ENCODE peak calls at places on chromosomes 4 and X, in seven cellular contexts. V is GM23248, X is mammary epithelial cell, E is HCT116, T is IMR-90, A is neuronal stem cell, J is OCI-LY7. F is an unnamed sample.

GRCh38 chrX:104136241-104137019 is 20.4 kb downstream of the SLC25A53 start:
- DNase-seq in A (peak), E (peak), J (peak), V (peak), X (peak), T (peak), F (peak)

GRCh38 chr4:13963601-13964000 is 336.1 kb upstream of the BOD1L1 start:
- DNase-seq in X (no peak), J (no peak), T (peak), E (no peak), A (no peak), V (peak), F (no peak)

GRCh38 chr4:122552898-122553297 is 68.0 kb downstream of the IL21 start:
- DNase-seq in V (no peak), J (no peak), T (no peak), A (no peak), X (peak), E (no peak), F (no peak)

GRCh38 chr4:16125571-16126445 is 42.0 kb upstream of the PROM1 start:
- DNase-seq in J (no peak), X (no peak), T (no peak), V (peak), A (no peak), E (no peak), F (no peak)

GRCh38 chrX:43743100-43743822 is 87.2 kb downstream of the MAOA start:
- DNase-seq in X (no peak), J (no peak), T (no peak), V (no peak), A (no peak), E (no peak), F (no peak)

GRCh38 chr4:2858451-2859217 is 15.0 kb downstream of the ADD1 start:
- DNase-seq in A (no peak), E (no peak), V (peak), T (peak), X (peak), J (no peak), F (no peak)

GRCh38 chr4:102825261-102826071 is 1.9 kb downstream of the UBE2D3 start:
- DNase-seq in X (peak), J (peak), A (peak), E (peak), T (peak), V (peak), F (peak)

GRCh38 chr4:143352052-143352451 is 15.4 kb downstream of the GAB1 start:
- DNase-seq in E (no peak), A (no peak), X (no peak), T (no peak), V (no peak), J (no peak), F (no peak)

GRCh38 chr4:22970665-22971064 is 277.9 kb downstream of the GBA3 start:
- DNase-seq in V (no peak), E (no peak), X (no peak), J (no peak), A (no peak), T (no peak), F (no peak)

GRCh38 chr4:46781434-46782092 is 127.5 kb downstream of the COX7B2 start:
- DNase-seq in V (no peak), E (no peak), J (no peak), T (no peak), X (no peak), A (no peak), F (no peak)

GRCh38 chr4:110733901-110734300 is 111.0 kb upstream of the PITX2 start:
- DNase-seq in V (no peak), T (no peak), A (no peak), J (no peak), X (no peak), E (no peak), F (no peak)

GRCh38 chr4:4542824-4543485 is 1.1 kb upstream of the STX18 start:
- DNase-seq in A (no peak), J (peak), E (no peak), X (peak), V (peak), T (no peak), F (no peak)

GRCh38 chrX:153944140-153944799 is at the start of gene RENBP:
- DNase-seq in X (no peak), A (no peak), V (no peak), J (peak), T (no peak), E (no peak), F (peak)

GRCh38 chr4:32745351-32745750 is 2025.2 kb downstream of the PCDH7 start:
- DNase-seq in E (no peak), T (no peak), A (no peak), J (no peak), V (no peak), X (no peak), F (no peak)

GRCh38 chr4:40976343-40976742 is 226.6 kb downstream of the NSUN7 start:
- DNase-seq in V (peak), T (peak), E (peak), X (peak), J (peak), A (peak), F (peak)

GRCh38 chr4:53714377-53715140 is 123.3 kb upstream of the LNX1 start:
- DNase-seq in V (peak), T (peak), A (no peak), E (no peak), X (no peak), J (no peak), F (no peak)

GRCh38 chr4:7739077-7739917 is 200.4 kb downstream of the AFAP1 start:
- DNase-seq in E (no peak), V (no peak), J (no peak), A (no peak), X (no peak), T (no peak), F (no peak)

GRCh38 chrX:134676440-134676839 is 18.2 kb upstream of the PLAC1 start:
- DNase-seq in V (peak), T (peak), A (no peak), X (peak), E (no peak), J (no peak), F (peak)

GRCh38 chr4:10589808-10590207 is 94.8 kb downstream of the CLNK start:
- DNase-seq in A (no peak), T (peak), V (peak), X (no peak), J (no peak), E (no peak), F (peak)

GRCh38 chrX:88202149-88202548 is 544.9 kb upstream of the CPXCR1 start:
- DNase-seq in A (no peak), J (no peak), X (no peak), T (no peak), V (no peak), E (no peak), F (no peak)

GRCh38 chr4:45985038-45985437 is 138.8 kb downstream of the GABRG1 start:
- DNase-seq in T (no peak), A (no peak), X (no peak), V (no peak), E (no peak), J (no peak), F (no peak)

GRCh38 chr4:7247521-7247920 is 55.2 kb downstream of the SORCS2 start:
- DNase-seq in X (no peak), V (no peak), T (no peak), J (no peak), E (no peak), A (no peak), F (no peak)

GRCh38 chr4:18735740-18736288 is 714.3 kb upstream of the LCORL start:
- DNase-seq in J (no peak), T (no peak), X (no peak), E (no peak), V (no peak), A (no peak), F (no peak)

DNA sequence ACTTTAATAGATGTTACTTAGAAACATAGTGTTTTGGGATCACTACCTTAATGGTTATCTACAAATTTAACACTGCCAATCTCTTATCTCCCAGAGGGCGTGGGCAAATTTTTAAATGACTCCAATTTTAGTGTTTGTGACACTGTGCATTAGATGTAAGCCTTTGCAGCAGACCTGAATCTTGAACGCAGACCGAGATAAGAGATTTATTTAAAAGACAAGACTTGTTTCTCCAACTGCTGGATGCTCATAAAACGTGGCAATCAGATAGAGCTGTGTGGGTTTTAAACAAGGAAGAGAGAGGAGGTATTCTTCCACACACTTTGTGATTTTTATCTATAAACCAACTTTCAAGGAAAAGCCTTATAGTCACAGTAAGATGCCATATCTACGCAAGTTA is 252.5 kb upstream of the NR3C2 start:
- DNase-seq in J (no peak), X (no peak), E (no peak), A (no peak), V (no peak), T (no peak), F (no peak)
- H2AFZ ChIP-seq in J (no peak), X (no peak), E (no peak), A (no peak), V (no peak), T (no peak), F (no peak)

GRCh38 chrX:106612403-106612789 is 618 bp downstream of the RADX start:
- DNase-seq in V (peak), A (no peak), X (peak), J (no peak), E (no peak), T (no peak), F (peak)

GRCh38 chrX:106615041-106615440 is 3.3 kb downstream of the RADX start:
- DNase-seq in V (no peak), J (no peak), X (no peak), E (no peak), A (no peak), T (no peak), F (no peak)

GRCh38 chrX:106611323-106611681 is 476 bp upstream of the RADX start:
- DNase-seq in A (no peak), T (no peak), E (no peak), V (peak), J (no peak), X (no peak), F (no peak)

GRCh38 chrX:106611682-106612402 is at the start of gene RADX:
- DNase-seq in X (peak), E (peak), J (peak), T (peak), V (peak), A (peak), F (peak)

DNA sequence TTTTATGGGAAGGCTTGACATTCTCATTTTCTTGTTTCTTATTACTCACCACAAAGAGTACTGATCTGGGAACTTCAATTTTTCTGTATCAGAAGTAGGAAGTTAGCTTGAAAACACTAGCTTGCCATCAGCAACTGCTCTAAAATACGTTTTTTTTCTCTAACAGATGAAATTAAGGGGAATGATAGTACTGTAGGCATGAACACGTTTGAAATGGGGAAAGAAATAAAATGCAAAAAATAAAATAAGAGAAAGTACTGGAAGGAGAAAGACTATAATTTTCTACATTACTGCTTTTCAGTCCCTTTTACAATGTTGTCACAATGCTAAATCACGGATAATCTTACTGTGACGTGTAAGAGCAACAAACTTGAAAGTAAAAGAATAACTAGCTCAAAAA is 1.5 kb downstream of the RADX start:
- DNase-seq in A (no peak), V (no peak), T (no peak), X (no peak), E (no peak), J (no peak), F (no peak)
- H2AFZ ChIP-seq in A (peak), V (peak), T (no peak), X (peak), E (peak), J (peak), F (peak)

GRCh38 chrX:11665144-11666040 is at the start of gene ARHGAP6:
- DNase-seq in V (peak), A (peak), T (peak), X (peak), E (no peak), J (no peak), F (peak)
- H2AFZ ChIP-seq in V (peak), A (peak), T (peak), X (peak), E (no peak), J (no peak), F (peak)

DNA sequence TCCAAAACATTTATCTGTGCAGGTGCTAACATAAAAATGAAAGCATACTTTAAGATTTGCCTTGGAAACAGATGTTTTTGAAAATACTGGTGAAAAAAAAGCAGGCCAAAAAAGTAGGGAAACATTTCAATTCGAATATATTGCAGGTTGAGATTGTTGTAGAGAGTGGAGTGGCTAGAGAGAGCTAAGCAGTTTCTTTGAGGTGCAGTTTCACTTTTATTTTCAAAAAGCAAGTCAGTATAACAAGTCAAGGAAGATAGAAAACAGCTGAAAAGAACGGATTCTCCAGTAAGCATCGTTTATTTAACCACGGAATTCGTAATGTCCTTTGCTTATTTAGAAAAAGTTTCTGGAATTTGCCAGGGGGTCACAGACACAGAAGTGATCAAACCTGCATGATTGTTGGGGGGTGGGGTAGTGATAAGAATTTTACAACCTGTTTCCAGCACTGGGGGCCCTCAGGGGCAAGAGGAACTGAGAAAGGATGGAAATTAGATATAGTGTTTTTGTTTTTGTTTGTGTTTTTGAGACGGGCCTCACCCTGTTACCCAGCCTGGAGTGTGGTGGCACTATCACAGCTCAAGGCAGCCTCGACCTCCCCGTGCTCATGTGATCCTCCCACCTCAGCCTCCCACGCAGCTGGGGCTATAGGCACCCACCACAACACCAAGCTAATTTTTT is 175.0 kb downstream of the TENM3 start:
- DNase-seq in X (no peak), A (no peak), T (no peak), V (no peak), E (no peak), J (no peak), F (no peak)
- H2AFZ ChIP-seq in X (no peak), A (no peak), T (peak), V (no peak), E (no peak), J (no peak), F (no peak)

DNA sequence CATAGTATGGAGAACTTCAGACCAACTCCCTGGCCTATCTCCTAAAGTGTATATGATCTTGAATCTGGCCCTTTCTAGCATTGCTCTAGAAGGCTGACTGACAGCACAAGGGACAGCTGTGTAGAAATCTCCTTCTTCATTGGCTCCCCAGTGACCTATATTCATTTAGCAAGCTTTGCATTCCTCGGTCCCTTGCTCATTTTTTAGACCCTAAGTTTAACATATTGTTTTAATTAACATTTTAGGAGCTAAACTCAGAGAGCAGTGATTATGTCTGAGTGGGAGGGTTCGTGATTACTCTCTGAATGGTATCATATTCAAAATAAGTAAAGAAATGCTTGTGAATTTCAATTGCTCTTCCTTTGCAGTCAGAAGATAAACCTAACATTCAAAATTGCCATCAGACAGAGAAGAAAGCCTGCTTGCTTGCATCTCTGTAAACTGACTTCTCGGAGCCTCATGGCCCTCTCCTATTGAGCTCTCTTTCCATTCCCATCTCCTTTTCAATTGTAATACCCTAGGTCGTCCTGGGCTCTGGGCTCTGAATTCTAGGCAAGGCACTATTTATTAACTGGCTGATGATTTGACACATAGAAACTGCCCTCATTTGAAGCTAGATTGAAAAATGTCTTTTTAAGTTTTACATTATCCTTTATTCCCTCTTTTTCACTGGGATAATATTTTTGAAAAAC is 120.3 kb upstream of the PRKG2 start:
- DNase-seq in T (peak), V (peak), E (no peak), X (no peak), A (no peak), J (no peak), F (no peak)
- H2AFZ ChIP-seq in T (no peak), V (peak), E (no peak), X (no peak), A (no peak), J (no peak), F (no peak)

DNA sequence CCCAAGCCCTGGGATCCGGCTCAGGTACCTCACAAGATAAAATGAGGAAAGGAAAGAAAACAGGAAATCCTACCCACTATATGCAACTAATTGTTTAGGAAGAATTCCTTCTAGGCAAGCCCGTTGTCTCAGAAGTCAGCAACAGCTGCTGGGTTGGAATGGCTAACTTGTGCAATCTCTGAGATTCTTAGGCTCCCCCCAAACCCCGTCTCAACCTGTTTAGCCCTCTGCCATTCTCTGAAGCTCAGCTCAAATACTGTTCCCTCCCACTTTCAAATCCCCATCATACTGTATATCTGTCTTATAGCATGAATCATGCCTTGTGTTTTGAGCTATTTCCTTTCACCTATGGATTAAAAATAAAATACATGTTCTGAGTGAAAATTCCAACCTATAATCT is 28.9 kb downstream of the STARD8 start:
- DNase-seq in J (no peak), T (no peak), V (no peak), E (no peak), A (no peak), X (no peak), F (no peak)
- H2AFZ ChIP-seq in J (no peak), T (no peak), V (no peak), E (no peak), A (no peak), X (no peak), F (no peak)

DNA sequence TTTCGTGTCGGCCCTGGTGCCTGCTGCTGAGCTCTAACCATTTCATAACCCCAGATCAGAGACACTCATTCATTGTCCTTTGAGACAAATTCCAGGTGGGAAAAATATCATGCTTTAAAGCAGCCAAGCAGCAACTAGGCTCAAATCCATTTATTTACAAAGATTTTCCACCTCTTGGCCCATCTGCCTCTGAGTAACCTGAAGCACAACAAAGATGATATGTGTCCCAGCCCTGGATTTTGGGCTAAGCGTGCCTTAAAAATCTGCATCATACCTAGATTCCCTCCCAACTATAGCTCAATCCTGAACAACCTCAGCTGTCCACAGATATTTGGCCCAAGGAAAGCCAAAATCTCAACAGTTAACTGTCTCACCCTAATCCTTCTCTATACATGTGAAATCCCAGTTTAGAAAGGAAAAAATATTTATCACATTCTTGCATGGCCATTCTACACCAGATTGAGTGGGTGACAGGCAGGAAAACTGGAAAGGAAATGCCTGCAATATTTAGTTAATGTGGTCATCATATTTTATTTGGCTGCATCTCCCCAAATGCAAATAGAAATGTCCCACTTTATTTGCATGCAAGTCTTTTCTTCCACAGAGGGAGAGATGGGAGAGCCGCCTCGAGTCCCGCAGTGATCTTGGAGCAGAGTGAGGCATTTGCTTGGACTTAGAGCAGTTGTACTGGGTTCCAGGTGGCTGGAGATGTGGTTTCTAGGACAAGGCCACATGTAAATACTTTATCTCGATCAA is 146.4 kb upstream of the EOLA2 start:
- DNase-seq in V (peak), X (peak), E (no peak), A (no peak), J (no peak), T (peak), F (no peak)
- H2AFZ ChIP-seq in V (no peak), X (peak), E (no peak), A (no peak), J (no peak), T (no peak), F (no peak)

F was measured in hepatocyte.